ENCODE peak calls at places on chromosomes 4 and X, in nine cellular contexts. D is NCI-H226; B is activated CD4-positive, alpha-beta T cell treated with anti-CD3 and anti-CD28 coated beads, Interleukin-2, amount 50 U/mL, for 24 hours; C is EL; I is uterus; X is nephron progenitor cell; S is Right ventricle myocardium inferior; T is NAMALWA; Z is activated T-helper 1 cell treated with anti-CD3 and anti-CD28 coated beads, Interleukin-2, amount 50 U/mL, for 16 hours. G is an unnamed sample.
A peak's percentile ranks its signal among the peaks of the same experiment; 100 is the strongest.

GRCh38 chr4:87188932-87189331 is 31.5 kb downstream of the KLHL8 start:
- DNase-seq in T (no peak), S (no peak), X (no peak), C (peak; percentile 17), I (no peak), B (no peak), D (no peak), Z (no peak), G (no peak)

GRCh38 chr4:67746797-67747495 is 7.2 kb downstream of the GNRHR start:
- DNase-seq in T (peak; percentile 70), C (peak; percentile 36), X (no peak), Z (no peak), S (no peak), B (no peak), I (no peak), D (no peak), G (no peak)

GRCh38 chr4:10013722-10014121 is 7.6 kb downstream of the SLC2A9 start:
- DNase-seq in I (no peak), Z (no peak), D (no peak), T (peak; percentile 57), C (peak; percentile 25), X (peak; percentile 43), S (no peak), B (no peak), G (no peak)

GRCh38 chrX:133776072-133776471 is 209.3 kb downstream of the GPC3 start:
- DNase-seq in T (peak; percentile 14), C (peak; percentile 0), S (no peak), I (no peak), B (no peak), X (peak; percentile 57), Z (peak; percentile 2), D (no peak), G (no peak)

GRCh38 chrX:45024501-45024900 is 151.5 kb downstream of the KDM6A start:
- DNase-seq in B (no peak), Z (no peak), T (no peak), D (no peak), X (no peak), I (no peak), S (no peak), C (no peak), G (no peak)

GRCh38 chr4:160202802-160203201 is 1099.9 kb downstream of the RAPGEF2 start:
- DNase-seq in B (no peak), I (no peak), Z (no peak), C (no peak), D (no peak), X (no peak), T (no peak), S (no peak), G (no peak)

GRCh38 chr4:24511371-24512063 is 72.8 kb downstream of the DHX15 start:
- DNase-seq in I (no peak), S (no peak), B (no peak), D (no peak), C (no peak), Z (no peak), X (no peak), T (no peak), G (no peak)

GRCh38 chr4:39716356-39716755 is 18.4 kb downstream of the UBE2K start:
- DNase-seq in Z (no peak), X (no peak), I (no peak), B (no peak), C (no peak), S (no peak), D (no peak), T (no peak), G (no peak)

GRCh38 chr4:119314356-119314755 is 7.6 kb downstream of the FABP2 start:
- DNase-seq in C (peak; percentile 45), I (no peak), X (no peak), Z (no peak), T (peak; percentile 78), D (peak; percentile 4), S (no peak), B (no peak), G (peak; percentile 33)

GRCh38 chr4:189436207-189436606 is 504.5 kb upstream of the FRG1 start:
- DNase-seq in C (no peak), Z (no peak), B (no peak), T (peak; percentile 5), I (no peak), X (no peak), S (no peak), D (no peak), G (no peak)

GRCh38 chr4:88697588-88698329 is at the start of gene NAP1L5:
- DNase-seq in I (peak; percentile 64), S (peak; percentile 83), X (peak; percentile 56), B (peak; percentile 21), C (peak; percentile 66), T (no peak), Z (peak; percentile 56), D (peak; percentile 58), G (no peak)

GRCh38 chr4:5051692-5052423 is 578 bp downstream of the STK32B start:
- DNase-seq in Z (no peak), T (no peak), C (peak; percentile 40), B (no peak), D (no peak), I (no peak), X (no peak), S (no peak), G (no peak)

GRCh38 chrX:53526999-53527398 is 92.8 kb upstream of the HSD17B10 start:
- DNase-seq in S (no peak), C (no peak), D (no peak), X (no peak), B (no peak), Z (no peak), T (no peak), I (no peak), G (no peak)

GRCh38 chr4:72112514-72113156 is 80.8 kb downstream of the NPFFR2 start:
- DNase-seq in X (no peak), B (no peak), Z (no peak), D (peak; percentile 64), I (no peak), S (no peak), T (peak; percentile 24), C (peak; percentile 53), G (no peak)

G was measured in GF-D8.